ENCODE peak calls at places on chromosome 2, in seven cellular contexts. U is amniotic stem cell, J is GM12865, W is non-pigmented ciliary epithelial cell, L is neural progenitor cell, Y is NCI-H69, G is HTR-8/SVneo. R is an unnamed sample.

GRCh38 chr2:152200562-152201465 is 25.3 kb upstream of the STAM2 start:
- DNase-seq in Y (peak), U (peak), J (peak), L (peak), G (peak), W (peak), R (peak)

GRCh38 chr2:182360012-182360662 is 66.7 kb downstream of the PDE1A start:
- DNase-seq in W (no peak), Y (no peak), G (no peak), L (no peak), U (no peak), J (no peak), R (no peak)

GRCh38 chr2:74984947-74985637 is 26.6 kb downstream of the POLE4 start:
- DNase-seq in W (no peak), Y (no peak), G (no peak), U (no peak), L (no peak), J (no peak), R (no peak)

GRCh38 chr2:217901826-217902225 is 101.0 kb downstream of the TNS1 start:
- DNase-seq in L (no peak), Y (no peak), J (no peak), W (peak), U (no peak), G (no peak), R (no peak)

GRCh38 chr2:20454036-20454981 is 7.4 kb downstream of the RHOB start:
- DNase-seq in Y (no peak), U (no peak), G (no peak), W (no peak), J (no peak), L (no peak), R (no peak)

GRCh38 chr2:234241656-234242445 is 191.3 kb downstream of the SPP2 start:
- DNase-seq in U (peak), Y (no peak), W (peak), L (peak), J (no peak), G (peak), R (peak)

GRCh38 chr2:190413421-190413820 is 5.3 kb downstream of the MFSD6 start:
- DNase-seq in G (no peak), Y (peak), J (peak), W (no peak), L (no peak), U (no peak), R (no peak)

GRCh38 chr2:6423944-6424343 is 441.8 kb downstream of the CMPK2 start:
- DNase-seq in G (no peak), L (no peak), W (no peak), J (peak), Y (no peak), U (no peak), R (no peak)

GRCh38 chr2:174339971-174340399 is 5.2 kb downstream of the SP9 start:
- DNase-seq in J (no peak), W (no peak), U (no peak), L (peak), G (no peak), Y (no peak), R (no peak)

GRCh38 chr2:11562011-11562410 is 28.2 kb downstream of the GREB1 start:
- DNase-seq in Y (no peak), J (no peak), L (no peak), U (no peak), W (no peak), G (no peak), R (no peak)

GRCh38 chr2:231523451-231524266 is 6.6 kb downstream of the NMUR1 start:
- DNase-seq in L (no peak), W (no peak), Y (no peak), J (no peak), U (no peak), G (no peak), R (no peak)

GRCh38 chr2:19349911-19350677 is 8.3 kb downstream of the OSR1 start:
- DNase-seq in G (no peak), Y (no peak), W (no peak), U (no peak), L (peak), J (peak), R (peak)

GRCh38 chr2:157349949-157350510 is 24.4 kb upstream of the ERMN start:
- DNase-seq in J (no peak), L (no peak), W (no peak), U (peak), G (no peak), Y (no peak), R (no peak)

GRCh38 chr2:104766683-104767082 is 87.2 kb upstream of the POU3F3 start:
- DNase-seq in U (no peak), W (no peak), G (no peak), L (no peak), Y (no peak), J (no peak), R (no peak)

GRCh38 chr2:171798156-171798815 is 95.8 kb downstream of the SLC25A12 start:
- DNase-seq in U (no peak), G (peak), L (peak), W (peak), Y (no peak), J (no peak), R (no peak)

GRCh38 chr2:189175869-189176431 is 3.6 kb downstream of the COL5A2 start:
- DNase-seq in J (no peak), Y (no peak), W (no peak), G (no peak), L (no peak), U (no peak), R (no peak)

GRCh38 chr2:241702155-241702404 is 241 bp downstream of the ING5 start:
- DNase-seq in Y (no peak), L (no peak), J (peak), U (no peak), G (peak), W (no peak), R (no peak)

GRCh38 chr2:179020156-179020750 is 29.7 kb downstream of the CCDC141 start:
- DNase-seq in L (peak), U (no peak), Y (peak), W (no peak), G (no peak), J (peak), R (peak)

GRCh38 chr2:118810766-118811165 is 36.7 kb downstream of the EN1 start:
- DNase-seq in L (no peak), Y (peak), U (no peak), W (no peak), J (no peak), G (no peak), R (no peak)

GRCh38 chr2:227908266-227909054 is 37.0 kb downstream of the DAW1 start:
- DNase-seq in G (no peak), U (no peak), L (no peak), W (peak), Y (no peak), J (no peak), R (no peak)

GRCh38 chr2:200383380-200384110 is 77.1 kb downstream of the SPATS2L start:
- DNase-seq in W (no peak), L (no peak), Y (peak), J (peak), U (no peak), G (peak), R (no peak)

GRCh38 chr2:232384466-232384865 is 5.9 kb downstream of the ALPP start:
- DNase-seq in G (no peak), L (no peak), Y (no peak), W (no peak), U (no peak), J (no peak), R (no peak)

GRCh38 chr2:99864561-99865216 is 277.7 kb downstream of the AFF3 start:
- DNase-seq in Y (peak), L (no peak), J (no peak), U (no peak), G (no peak), W (no peak), R (no peak)

GRCh38 chr2:120763516-120763915 is 27.8 kb downstream of the GLI2 start:
- DNase-seq in Y (no peak), U (no peak), L (no peak), G (no peak), J (no peak), W (no peak), R (no peak)

GRCh38 chr2:233331536-233331935 is 22.8 kb upstream of the DGKD start:
- DNase-seq in W (no peak), U (no peak), G (no peak), J (peak), Y (no peak), L (no peak), R (no peak)

GRCh38 chr2:10661846-10662245 is 27.9 kb downstream of the NOL10 start:
- DNase-seq in W (no peak), L (no peak), J (no peak), U (no peak), Y (no peak), G (no peak), R (no peak)

GRCh38 chr2:172586255-172586891 is 30.5 kb downstream of the PDK1 start:
- DNase-seq in L (no peak), J (no peak), Y (no peak), W (no peak), U (no peak), G (no peak), R (no peak)

GRCh38 chr2:161416633-161417427 is 733 bp downstream of the TBR1 start:
- DNase-seq in W (no peak), G (no peak), Y (no peak), U (no peak), J (no peak), L (peak), R (no peak)

GRCh38 chr2:174332607-174333001 is 2.1 kb upstream of the SP9 start:
- DNase-seq in J (no peak), G (peak), Y (peak), U (no peak), W (no peak), L (peak), R (no peak)

GRCh38 chr2:168705534-168706470 is 96.6 kb upstream of the NOSTRIN start:
- DNase-seq in W (no peak), Y (peak), U (peak), G (no peak), J (peak), L (peak), R (no peak)

GRCh38 chr2:59959944-59960343 is 593.5 kb downstream of the BCL11A start:
- DNase-seq in Y (no peak), U (no peak), W (no peak), L (no peak), J (no peak), G (no peak), R (no peak)

GRCh38 chr2:199484927-199485326 is 27.2 kb upstream of the SATB2 start:
- DNase-seq in W (no peak), L (no peak), U (no peak), G (no peak), Y (peak), J (peak), R (no peak)

GRCh38 chr2:21891191-21891590 is 767.4 kb downstream of the TDRD15 start:
- DNase-seq in G (no peak), J (no peak), L (no peak), U (no peak), W (no peak), Y (no peak), R (no peak)

GRCh38 chr2:37196320-37197195 is at the start of gene CEBPZOS:
- DNase-seq in W (no peak), Y (peak), G (peak), J (peak), L (peak), U (peak), R (peak)

GRCh38 chr2:109031481-109032228 is 42.6 kb upstream of the EDAR start:
- DNase-seq in U (no peak), G (no peak), L (peak), Y (peak), W (no peak), J (peak), R (peak)

GRCh38 chr2:159281002-159281401 is 5.5 kb downstream of the WDSUB1 start:
- DNase-seq in Y (no peak), G (no peak), L (no peak), U (no peak), J (no peak), W (no peak), R (no peak)

GRCh38 chr2:33241072-33241471 is 235.4 kb upstream of the RASGRP3 start:
- DNase-seq in G (no peak), J (no peak), L (no peak), Y (no peak), W (no peak), U (no peak), R (no peak)

GRCh38 chr2:128395640-128396499 is 77.2 kb upstream of the HS6ST1 start:
- DNase-seq in Y (peak), U (no peak), J (no peak), L (no peak), W (no peak), G (no peak), R (no peak)